ENCODE peak calls at places on chromosomes 7 and 10, in ten cellular contexts. L is astrocyte, T is HepG2, G is GM23248, C is Karpas-422, Z is neural progenitor cell, P is keratinocyte, H is mammary epithelial cell, V is PC-3, F is fibroblast of lung. O is an unnamed sample.
A peak's percentile ranks its signal among the peaks of the same experiment; 100 is the strongest.

GRCh38 chr7:129574487-129574886 is 37.0 kb upstream of the NRF1 start:
- DNase-seq in L (peak; percentile 86), T (no peak), G (peak; percentile 90), C (no peak), Z (no peak), P (no peak), H (peak; percentile 19), V (peak; percentile 66), F (peak; percentile 88), O (no peak)

GRCh38 chr10:45470098-45471012 is 96.3 kb downstream of the ALOX5 start:
- DNase-seq in L (peak; percentile 86), T (peak; percentile 88), G (peak; percentile 47), C (no peak), Z (no peak), P (no peak), H (peak; percentile 34), V (peak; percentile 82), F (peak; percentile 87), O (peak; percentile 85)

GRCh38 chr10:28375399-28376354 is 72.8 kb upstream of the MPP7 start:
- DNase-seq in L (peak; percentile 78), T (no peak), G (peak; percentile 40), C (no peak), Z (no peak), P (no peak), H (peak; percentile 85), V (peak; percentile 94), F (peak; percentile 85), O (no peak)

GRCh38 chr10:27771231-27771630 is 25.6 kb upstream of the MKX start:
- DNase-seq in L (no peak), T (no peak), G (no peak), C (no peak), Z (no peak), P (no peak), H (no peak), V (no peak), F (no peak), O (no peak)

GRCh38 chr10:101001225-101002035 is 1.8 kb downstream of the LZTS2 start:
- DNase-seq in L (peak; percentile 89), T (no peak), G (peak; percentile 97), C (no peak), Z (peak; percentile 39), P (no peak), H (peak; percentile 62), V (peak; percentile 54), F (peak; percentile 93), O (no peak)

GRCh38 chr10:99329238-99329890 is at the start of gene CNNM1:
- DNase-seq in L (no peak), T (no peak), G (peak; percentile 75), C (no peak), Z (peak; percentile 66), P (no peak), H (peak; percentile 23), V (peak; percentile 45), F (no peak), O (no peak)

GRCh38 chr7:32115831-32116230 is 45.6 kb upstream of the PDE1C start:
- DNase-seq in L (peak; percentile 93), T (no peak), G (peak; percentile 52), C (no peak), Z (no peak), P (peak; percentile 28), H (peak; percentile 73), V (peak; percentile 81), F (peak; percentile 95), O (no peak)

GRCh38 chr7:16668049-16668858 is 22.3 kb downstream of the BZW2 start:
- DNase-seq in L (peak; percentile 100), T (peak; percentile 10), G (peak; percentile 99), C (no peak), Z (no peak), P (peak; percentile 70), H (peak; percentile 99), V (peak; percentile 99), F (peak; percentile 100), O (peak; percentile 100)

GRCh38 chr7:148031816-148032215 is 558.8 kb upstream of the C7orf33 start:
- DNase-seq in L (no peak), T (no peak), G (no peak), C (no peak), Z (no peak), P (no peak), H (no peak), V (no peak), F (no peak), O (no peak)

GRCh38 chr10:67612577-67613537 is 83.1 kb downstream of the CTNNA3 start:
- DNase-seq in L (peak; percentile 89), T (no peak), G (peak; percentile 63), C (no peak), Z (no peak), P (no peak), H (peak; percentile 45), V (peak; percentile 62), F (peak; percentile 90), O (no peak)

GRCh38 chr7:1500064-1500807 is 4.0 kb downstream of the INTS1 start:
- DNase-seq in L (no peak), T (no peak), G (no peak), C (no peak), Z (no peak), P (no peak), H (no peak), V (no peak), F (no peak), O (no peak)

GRCh38 chr10:71080381-71081228 is 131.8 kb upstream of the UNC5B start:
- DNase-seq in L (no peak), T (no peak), G (no peak), C (no peak), Z (peak; percentile 1), P (no peak), H (no peak), V (no peak), F (no peak), O (no peak)

GRCh38 chr10:48511855-48512191 is 93.0 kb downstream of the ARHGAP22 start:
- DNase-seq in L (no peak), T (no peak), G (no peak), C (no peak), Z (no peak), P (no peak), H (no peak), V (peak; percentile 12), F (no peak), O (no peak)
- H3K79me2 ChIP-seq in L (peaks cover 98% of the 10 kb centered on the region), T (no peaks in the 10 kb centered on the region), G (peaks cover 97% of the 10 kb centered on the region), C (no peaks in the 10 kb centered on the region), Z (peaks cover 7% of the 10 kb centered on the region), P (no peaks in the 10 kb centered on the region), H (peaks cover 34% of the 10 kb centered on the region), V (no peaks in the 10 kb centered on the region), F (peaks cover 93% of the 10 kb centered on the region), O (no peaks in the 10 kb centered on the region)

GRCh38 chr10:73731588-73732375 is 12.4 kb upstream of the SEC24C start:
- DNase-seq in L (no peak), T (no peak), G (no peak), C (no peak), Z (no peak), P (no peak), H (no peak), V (no peak), F (no peak), O (no peak)
- H3K79me2 ChIP-seq in L (peaks cover 44% of the 10 kb centered on the region), T (peaks cover 13% of the 10 kb centered on the region), G (peaks cover 86% of the 10 kb centered on the region), C (peaks cover 38% of the 10 kb centered on the region), Z (peaks cover 46% of the 10 kb centered on the region), P (peaks cover 33% of the 10 kb centered on the region), H (peaks cover 46% of the 10 kb centered on the region), V (peaks cover 63% of the 10 kb centered on the region), F (peaks cover 33% of the 10 kb centered on the region), O (peaks cover 38% of the 10 kb centered on the region)

DNA sequence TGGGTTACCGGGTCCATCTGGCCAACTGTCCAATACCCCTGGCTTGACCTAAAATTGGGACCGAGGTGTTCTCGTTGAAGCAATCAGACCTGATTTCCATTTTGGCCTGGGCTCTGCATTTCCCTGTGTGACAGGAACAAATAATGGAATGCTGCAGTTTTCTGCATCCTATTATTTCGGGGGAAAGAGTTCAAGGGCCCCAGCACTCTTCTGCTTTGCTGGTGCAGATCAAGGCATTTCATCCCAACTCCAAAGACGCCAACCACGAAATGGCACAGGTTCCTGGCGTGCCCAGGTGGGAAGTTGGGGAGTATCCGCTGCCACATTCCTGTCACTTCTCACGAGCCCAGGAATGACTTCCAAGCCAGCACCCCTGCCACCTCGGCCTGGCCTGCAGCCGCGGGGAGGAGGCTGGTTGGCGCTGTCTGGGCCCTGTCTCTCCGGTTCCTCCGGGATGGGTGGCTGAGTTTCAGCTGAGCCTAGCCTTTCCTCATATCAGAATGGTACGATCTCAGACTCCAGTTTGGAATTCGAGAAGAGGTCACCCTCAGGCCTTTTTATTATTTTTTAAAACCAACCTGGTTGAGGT is 56.5 kb downstream of the FAM171A1 start:
- DNase-seq in L (no peak), T (no peak), G (no peak), C (no peak), Z (no peak), P (no peak), H (no peak), V (no peak), F (no peak), O (no peak)
- H3K79me2 ChIP-seq in L (peaks cover 58% of the 10 kb centered on the region), T (peaks cover 12% of the 10 kb centered on the region), G (peaks cover 54% of the 10 kb centered on the region), C (no peaks in the 10 kb centered on the region), Z (peaks cover under 1% of the 10 kb centered on the region), P (no peaks in the 10 kb centered on the region), H (no peaks in the 10 kb centered on the region), V (no peaks in the 10 kb centered on the region), F (no peaks in the 10 kb centered on the region), O (no peaks in the 10 kb centered on the region)

DNA sequence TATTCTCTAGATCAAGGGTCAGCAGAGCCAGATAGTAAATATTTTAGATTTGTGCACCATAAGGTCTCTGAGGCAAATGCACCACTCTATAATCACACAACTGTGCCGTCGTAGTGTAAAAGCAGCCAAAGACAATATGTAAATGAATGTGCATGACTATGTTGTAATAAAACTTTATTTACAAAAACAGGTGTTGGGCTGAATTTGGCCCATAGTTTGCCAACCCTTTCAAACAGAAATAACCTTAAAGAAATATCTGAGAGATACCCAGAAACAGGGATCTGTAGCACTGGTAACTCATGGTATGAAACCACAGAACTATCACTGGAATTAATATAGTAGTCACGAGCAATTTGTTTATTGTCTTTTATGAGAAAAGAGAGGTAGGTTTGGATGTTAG is 86.0 kb downstream of the ARID5B start:
- DNase-seq in L (no peak), T (no peak), G (no peak), C (no peak), Z (no peak), P (no peak), H (no peak), V (no peak), F (no peak), O (no peak)
- H3K79me2 ChIP-seq in L (peaks cover 32% of the 10 kb centered on the region), T (peaks cover 8% of the 10 kb centered on the region), G (peaks cover 29% of the 10 kb centered on the region), C (no peaks in the 10 kb centered on the region), Z (no peaks in the 10 kb centered on the region), P (peaks cover 2% of the 10 kb centered on the region), H (no peaks in the 10 kb centered on the region), V (no peaks in the 10 kb centered on the region), F (peaks cover 31% of the 10 kb centered on the region), O (no peaks in the 10 kb centered on the region)

GRCh38 chr7:135448753-135449152 is 61.1 kb downstream of the CNOT4 start:
- DNase-seq in L (no peak), T (no peak), G (no peak), C (no peak), Z (no peak), P (no peak), H (no peak), V (no peak), F (no peak), O (no peak)
- H3K79me2 ChIP-seq in L (peaks cover 69% of the 10 kb centered on the region), T (peaks cover 47% of the 10 kb centered on the region), G (peaks cover 94% of the 10 kb centered on the region), C (peaks cover 95% of the 10 kb centered on the region), Z (peaks cover 90% of the 10 kb centered on the region), P (peaks cover 38% of the 10 kb centered on the region), H (peaks cover 79% of the 10 kb centered on the region), V (peaks cover 40% of the 10 kb centered on the region), F (peaks cover 11% of the 10 kb centered on the region), O (peaks cover 49% of the 10 kb centered on the region)

GRCh38 chr10:6399241-6399701 is 180.8 kb downstream of the PRKCQ start:
- DNase-seq in L (peak; percentile 39), T (no peak), G (no peak), C (no peak), Z (no peak), P (no peak), H (no peak), V (no peak), F (peak; percentile 57), O (peak; percentile 86)
- H3K79me2 ChIP-seq in L (no peaks in the 10 kb centered on the region), T (no peaks in the 10 kb centered on the region), G (no peaks in the 10 kb centered on the region), C (no peaks in the 10 kb centered on the region), Z (no peaks in the 10 kb centered on the region), P (no peaks in the 10 kb centered on the region), H (no peaks in the 10 kb centered on the region), V (no peaks in the 10 kb centered on the region), F (no peaks in the 10 kb centered on the region), O (no peaks in the 10 kb centered on the region)